ENCODE peak calls at places on chromosomes 2 and 18, in six cellular contexts. U is transverse colon, F is right lobe of liver, L is GM12892, J is body of pancreas, Q is endothelial cell of umbilical vein. M is an unnamed sample.

GRCh38 chr2:43010428-43011141 is 215.8 kb downstream of the ZFP36L2 start:
- DNase-seq in U (no peak), F (no peak), L (no peak), J (peak), Q (no peak), M (no peak)

GRCh38 chr2:40654346-40654745 is 202.5 kb upstream of the SLC8A1 start:
- DNase-seq in U (no peak), F (no peak), L (no peak), J (no peak), Q (no peak), M (no peak)

GRCh38 chr18:70243131-70243530 is 37.6 kb upstream of the RTTN start:
- DNase-seq in U (peak), F (no peak), L (no peak), J (no peak), Q (no peak), M (no peak)

GRCh38 chr2:28233070-28233718 is 159.5 kb upstream of the FOSL2 start:
- DNase-seq in U (no peak), F (no peak), L (no peak), J (no peak), Q (no peak), M (no peak)

GRCh38 chr2:239880396-239880795 is 144.7 kb downstream of the NDUFA10 start:
- DNase-seq in U (no peak), F (no peak), L (no peak), J (no peak), Q (no peak), M (no peak)

GRCh38 chr2:98293931-98294687 is 52.1 kb upstream of the CNGA3 start:
- DNase-seq in U (no peak), F (peak), L (no peak), J (no peak), Q (peak), M (no peak)

GRCh38 chr2:111176388-111176787 is 55.7 kb downstream of the BCL2L11 start:
- DNase-seq in U (no peak), F (peak), L (no peak), J (peak), Q (no peak), M (no peak)

GRCh38 chr18:25169701-25170100 is 182.3 kb downstream of the ZNF521 start:
- DNase-seq in U (no peak), F (no peak), L (no peak), J (no peak), Q (no peak), M (no peak)

GRCh38 chr2:196076778-196077568 is 8.3 kb upstream of the DNAH7 start:
- DNase-seq in U (no peak), F (no peak), L (no peak), J (no peak), Q (no peak), M (no peak)

GRCh38 chr2:169803480-169803879 is 4.8 kb downstream of the SSB start:
- DNase-seq in U (no peak), F (no peak), L (no peak), J (no peak), Q (no peak), M (no peak)

GRCh38 chr18:14767474-14767873 is 19.5 kb downstream of the ANKRD30B start:
- DNase-seq in U (no peak), F (no peak), L (no peak), J (no peak), Q (no peak), M (no peak)

GRCh38 chr2:182868423-182868822 is 2.0 kb upstream of the FRZB start:
- DNase-seq in U (peak), F (no peak), L (no peak), J (no peak), Q (no peak), M (no peak)

GRCh38 chr2:21256006-21256405 is 132.2 kb downstream of the TDRD15 start:
- DNase-seq in U (peak), F (peak), L (no peak), J (no peak), Q (peak), M (no peak)

GRCh38 chr2:41940715-41941114 is 107.1 kb upstream of the PKDCC start:
- DNase-seq in U (no peak), F (no peak), L (no peak), J (no peak), Q (no peak), M (no peak)

GRCh38 chr18:55096261-55097026 is 137.2 kb upstream of the CCDC68 start:
- DNase-seq in U (peak), F (no peak), L (no peak), J (no peak), Q (peak), M (peak)

GRCh38 chr2:74357627-74358026 is 14.4 kb upstream of the SLC4A5 start:
- DNase-seq in U (no peak), F (no peak), L (no peak), J (no peak), Q (no peak), M (no peak)

GRCh38 chr2:72926368-72926767 is 9.0 kb downstream of the EMX1 start:
- DNase-seq in U (no peak), F (no peak), L (no peak), J (no peak), Q (no peak), M (no peak)

GRCh38 chr18:12309683-12310198 is 1.7 kb downstream of the TUBB6 start:
- DNase-seq in U (no peak), F (no peak), L (no peak), J (no peak), Q (peak), M (no peak)

GRCh38 chr18:12307871-12308385 is at the start of gene TUBB6:
- DNase-seq in U (peak), F (peak), L (peak), J (peak), Q (peak), M (peak)

GRCh38 chr18:12307251-12307736 is 747 bp upstream of the TUBB6 start:
- DNase-seq in U (peak), F (no peak), L (no peak), J (no peak), Q (peak), M (peak)

GRCh38 chr18:12306752-12307151 is 1.3 kb upstream of the TUBB6 start:
- DNase-seq in U (no peak), F (no peak), L (no peak), J (no peak), Q (no peak), M (peak)

GRCh38 chr18:12308386-12309100 is 502 bp downstream of the TUBB6 start:
- DNase-seq in U (peak), F (peak), L (peak), J (peak), Q (peak), M (peak)
- TF ChIP-seq POLR2A in U (peak), F (peak), L (no peak), J (peak), Q (peak), M (peak)

GRCh38 chr2:218320704-218321336 is 28.5 kb upstream of the TMBIM1 start:
- DNase-seq in U (no peak), F (no peak), L (no peak), J (no peak), Q (no peak), M (no peak)

GRCh38 chr2:218319813-218320360 is 27.6 kb upstream of the TMBIM1 start:
- DNase-seq in U (no peak), F (no peak), L (no peak), J (no peak), Q (no peak), M (no peak)

GRCh38 chr2:218325566-218326160 is 31.0 kb upstream of the CATIP start:
- DNase-seq in U (no peak), F (no peak), L (no peak), J (no peak), Q (no peak), M (no peak)

GRCh38 chr2:218323526-218324472 is 31.5 kb upstream of the TMBIM1 start:
- DNase-seq in U (peak), F (peak), L (no peak), J (peak), Q (peak), M (peak)

GRCh38 chr2:218322756-218323525 is 30.6 kb upstream of the TMBIM1 start:
- DNase-seq in U (peak), F (peak), L (peak), J (peak), Q (peak), M (peak)
- TF ChIP-seq POLR2A in U (peak), F (peak), L (no peak), J (peak), Q (no peak), M (no peak)

GRCh38 chr18:50282521-50283335 is 1.4 kb upstream of the MBD1 start:
- DNase-seq in U (no peak), F (peak), L (no peak), J (no peak), Q (no peak), M (no peak)

GRCh38 chr18:50280707-50281294 is 522 bp downstream of the MBD1 start:
- DNase-seq in U (no peak), F (no peak), L (no peak), J (no peak), Q (no peak), M (no peak)

GRCh38 chr18:50279752-50280151 is 1.6 kb downstream of the MBD1 start:
- DNase-seq in U (no peak), F (no peak), L (no peak), J (no peak), Q (no peak), M (no peak)

GRCh38 chr18:50281972-50282520 is 723 bp upstream of the MBD1 start:
- DNase-seq in U (no peak), F (no peak), L (no peak), J (no peak), Q (no peak), M (no peak)

GRCh38 chr18:50281295-50281971 is at the start of gene MBD1:
- DNase-seq in U (peak), F (peak), L (peak), J (peak), Q (peak), M (peak)
- TF ChIP-seq POLR2A in U (peak), F (peak), L (peak), J (peak), Q (peak), M (peak)

DNA sequence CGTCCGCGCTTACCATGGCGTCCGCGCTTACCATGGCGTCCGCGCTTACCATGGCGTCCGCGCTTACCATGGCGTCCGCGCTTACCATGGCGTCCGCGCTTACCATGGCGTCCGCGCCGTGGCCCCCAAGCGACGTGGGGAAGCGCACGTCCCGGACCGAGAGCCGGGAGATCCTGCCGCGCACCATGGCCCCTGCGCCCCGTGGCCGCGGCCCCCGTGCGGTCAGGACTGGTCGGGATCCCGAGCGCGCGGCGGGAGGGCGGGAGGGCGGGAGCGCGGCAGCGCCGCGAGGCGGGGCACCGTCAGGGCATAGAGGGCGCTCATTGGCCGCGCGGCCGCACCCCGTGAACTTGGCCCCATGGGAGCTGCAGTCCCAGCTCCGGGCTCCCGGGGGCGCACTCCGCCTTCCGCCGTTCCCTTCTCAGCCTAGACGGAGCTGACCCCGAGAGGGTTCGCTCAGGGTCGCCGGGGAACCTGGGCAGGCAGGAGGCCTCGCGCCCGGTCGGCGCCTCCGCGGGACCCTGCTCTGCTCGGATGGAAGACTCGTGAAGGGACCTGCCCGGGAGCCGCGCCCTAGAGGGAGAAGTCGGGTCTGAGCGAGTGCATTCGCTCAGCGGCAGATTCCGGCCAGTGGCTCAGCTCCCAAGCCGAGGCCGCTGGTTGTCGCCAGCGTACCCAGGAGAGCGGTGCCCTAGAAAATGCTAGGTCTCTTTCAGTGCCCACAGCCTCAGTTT is at the start of gene ENOSF1:
- DNase-seq in U (peak), F (peak), L (peak), J (peak), Q (peak), M (peak)
- TF ChIP-seq POLR2A in U (peak), F (peak), L (peak), J (peak), Q (peak), M (no peak)

GRCh38 chr2:236551843-236552542 is 17.6 kb upstream of the ACKR3 start:
- DNase-seq in U (no peak), F (no peak), L (no peak), J (no peak), Q (no peak), M (no peak)
- TF ChIP-seq POLR2A in U (no peak), F (no peak), L (peak), J (no peak), Q (no peak), M (no peak)

GRCh38 chr2:101328474-101329007 is 20.0 kb upstream of the RNF149 start:
- DNase-seq in U (peak), F (no peak), L (no peak), J (no peak), Q (peak), M (no peak)

GRCh38 chr2:101329026-101329425 is 20.5 kb upstream of the RNF149 start:
- DNase-seq in U (no peak), F (no peak), L (no peak), J (no peak), Q (no peak), M (no peak)

GRCh38 chr2:101327863-101328394 is 19.4 kb upstream of the RNF149 start:
- DNase-seq in U (peak), F (no peak), L (no peak), J (peak), Q (no peak), M (no peak)

GRCh38 chr2:101331202-101331601 is 22.7 kb upstream of the RNF149 start:
- DNase-seq in U (no peak), F (no peak), L (no peak), J (no peak), Q (no peak), M (no peak)

GRCh38 chr2:101330253-101330921 is 21.9 kb upstream of the RNF149 start:
- DNase-seq in U (peak), F (peak), L (no peak), J (peak), Q (peak), M (no peak)
- TF ChIP-seq POLR2A in U (no peak), F (peak), L (no peak), J (no peak), Q (no peak), M (no peak)

GRCh38 chr2:206766057-206766930 is 888 bp downstream of the FASTKD2 start:
- DNase-seq in U (no peak), F (no peak), L (no peak), J (no peak), Q (no peak), M (no peak)

GRCh38 chr2:206764673-206765241 is 371 bp downstream of the MDH1B start:
- DNase-seq in U (no peak), F (no peak), L (no peak), J (no peak), Q (no peak), M (no peak)

DNA sequence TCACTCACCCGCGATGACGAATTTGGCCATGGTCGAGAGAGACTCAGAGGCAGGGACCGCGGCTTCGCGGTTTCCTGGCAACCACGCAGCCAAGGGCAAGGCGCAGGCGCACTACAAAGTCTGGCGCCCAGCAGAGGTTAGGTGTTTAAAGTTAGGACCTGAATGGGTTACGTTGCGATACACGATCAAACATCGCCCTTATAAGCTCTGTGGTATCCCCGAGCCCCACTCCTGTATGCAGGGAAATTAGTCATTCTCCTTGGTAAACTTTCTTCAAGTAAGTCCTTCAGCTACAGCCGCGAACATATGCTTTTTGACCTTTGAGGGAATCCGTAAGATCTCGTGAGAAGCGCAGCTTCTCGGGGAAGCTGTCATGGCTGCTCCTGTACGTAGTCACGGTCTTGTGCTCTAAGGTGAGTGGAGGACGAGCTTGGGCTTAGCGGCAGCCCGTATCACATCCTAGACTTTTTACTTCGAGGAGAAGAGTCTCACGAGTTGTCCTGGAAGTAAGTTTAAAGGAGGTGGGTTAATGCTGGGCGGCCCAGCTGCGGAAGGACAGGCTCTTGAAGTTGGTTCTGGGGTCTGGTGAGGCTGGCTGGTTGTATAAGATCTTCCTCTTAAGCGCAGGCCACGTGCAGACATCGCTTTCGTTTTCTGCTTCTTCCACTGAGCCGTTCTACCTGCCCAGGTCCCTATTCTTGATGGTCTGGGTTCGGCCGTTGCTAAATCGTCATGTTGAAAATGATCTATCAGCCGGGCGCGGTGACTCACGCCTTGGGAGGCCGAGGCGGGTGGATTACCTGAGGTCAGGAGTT is at the start of the genes FASTKD2 and MDH1B:
- DNase-seq in U (peak), F (peak), L (peak), J (peak), Q (peak), M (peak)
- TF ChIP-seq POLR2A in U (peak), F (peak), L (peak), J (peak), Q (peak), M (peak)

DNA sequence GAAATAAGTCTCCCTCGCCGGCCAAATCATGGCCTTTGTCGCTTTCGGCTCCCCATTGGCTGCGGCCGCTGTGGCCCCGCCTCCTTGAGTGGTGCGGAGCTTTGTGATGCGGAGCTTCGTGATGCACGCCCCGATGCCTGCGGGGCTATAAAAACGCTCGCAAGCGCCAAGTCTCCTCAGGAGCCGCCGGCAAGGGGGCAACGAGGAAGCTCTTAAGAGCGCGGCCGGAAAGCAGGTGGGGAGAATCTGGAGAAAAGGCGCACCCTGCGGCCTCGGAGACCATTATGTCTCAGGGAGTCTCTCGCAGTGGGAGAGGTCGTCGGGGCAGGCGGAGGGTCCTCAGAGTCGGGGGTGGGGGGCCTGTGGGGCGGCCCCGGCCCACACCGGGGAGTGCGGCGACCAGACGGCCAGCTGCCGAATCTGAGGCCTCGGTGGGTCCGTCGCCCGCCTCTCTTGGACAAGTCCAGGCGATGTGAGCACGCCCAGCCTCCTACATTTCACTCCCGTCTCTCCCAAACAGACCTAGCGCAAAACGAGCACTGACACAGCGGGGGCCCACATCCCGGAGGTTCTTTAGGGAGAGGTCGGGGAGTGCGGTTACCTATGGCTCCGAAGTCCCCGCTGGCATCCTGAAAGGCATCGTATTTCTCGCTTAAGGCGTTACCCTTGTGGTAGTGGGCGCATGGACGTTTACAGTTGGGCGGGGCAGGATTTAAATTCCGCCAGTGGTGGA is at the start of gene CABYR:
- DNase-seq in U (peak), F (peak), L (peak), J (peak), Q (peak), M (peak)
- TF ChIP-seq POLR2A in U (peak), F (peak), L (peak), J (peak), Q (peak), M (no peak)

GRCh38 chr2:235394278-235394828 is 99.5 kb upstream of the AGAP1 start:
- DNase-seq in U (no peak), F (no peak), L (no peak), J (no peak), Q (no peak), M (no peak)

GRCh38 chr2:235389626-235390025 is 104.2 kb upstream of the AGAP1 start:
- DNase-seq in U (no peak), F (no peak), L (no peak), J (no peak), Q (no peak), M (no peak)

GRCh38 chr2:235390108-235390815 is 103.6 kb upstream of the AGAP1 start:
- DNase-seq in U (peak), F (no peak), L (no peak), J (no peak), Q (no peak), M (no peak)

GRCh38 chr2:235390816-235391194 is 103.0 kb upstream of the AGAP1 start:
- DNase-seq in U (no peak), F (no peak), L (no peak), J (no peak), Q (no peak), M (no peak)

DNA sequence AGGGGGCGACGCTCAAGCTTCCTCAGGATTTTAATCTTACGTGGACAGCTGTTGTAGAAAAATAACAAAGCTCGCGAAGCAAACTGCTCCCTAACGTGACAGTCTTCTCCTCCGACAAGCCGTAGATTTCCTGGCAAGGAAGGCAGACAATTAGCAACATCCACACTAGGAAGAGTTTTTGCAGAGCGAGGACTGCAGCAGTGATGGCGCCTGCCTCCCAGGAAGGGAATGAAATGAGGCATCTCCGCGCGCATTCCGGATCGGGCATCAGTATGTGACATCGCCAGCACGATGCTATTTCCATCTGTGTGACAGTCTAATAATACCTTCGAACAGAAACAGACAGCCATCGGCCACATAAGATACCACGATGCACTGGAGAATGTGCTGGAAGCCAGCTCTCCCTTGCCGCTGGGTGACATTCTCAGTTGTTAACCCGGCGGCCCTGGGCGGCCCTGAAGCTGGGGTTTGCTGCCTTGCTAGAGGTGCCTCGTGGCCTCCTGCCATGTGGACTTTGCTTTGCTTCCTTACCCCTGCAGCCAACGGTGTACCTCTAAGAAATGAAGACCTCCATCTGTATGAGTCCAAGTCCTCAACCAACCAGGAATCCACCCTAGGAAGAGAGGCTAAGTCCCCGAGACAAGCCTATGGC is 101.8 kb upstream of the AGAP1 start:
- DNase-seq in U (no peak), F (no peak), L (no peak), J (no peak), Q (no peak), M (no peak)
- TF ChIP-seq POLR2A in U (no peak), F (no peak), L (no peak), J (no peak), Q (no peak), M (no peak)